ENCODE peak calls at places on chromosomes 4 and X, in seven cellular contexts. One of them, this sample, is unnamed.
A peak's percentile ranks its signal among the peaks of the same experiment; 100 is the strongest.

GRCh38 chrX:108439961-108440696 is 491 bp downstream of the COL4A5 start:
- DNase-seq in heart left ventricle: peak; percentile 9
- DNase-seq in CD8-positive, alpha-beta T cell: no peak
- DNase-seq in GM23248: peak; percentile 55
- DNase-seq in fibroblast of lung: peak; percentile 49
- DNase-seq in vagina: no peak
- DNase-seq in GM23338: peak; percentile 34
- DNase-seq in this sample: no peak

GRCh38 chrX:20595928-20596550 is 329.3 kb upstream of the RPS6KA3 start:
- DNase-seq in heart left ventricle: no peak
- DNase-seq in CD8-positive, alpha-beta T cell: no peak
- DNase-seq in GM23248: peak; percentile 70
- DNase-seq in fibroblast of lung: peak; percentile 44
- DNase-seq in vagina: no peak
- DNase-seq in GM23338: peak; percentile 0
- DNase-seq in this sample: no peak

GRCh38 chrX:33307954-33308353 is 96.6 kb upstream of the DMD start:
- DNase-seq in heart left ventricle: no peak
- DNase-seq in CD8-positive, alpha-beta T cell: no peak
- DNase-seq in GM23248: no peak
- DNase-seq in fibroblast of lung: no peak
- DNase-seq in vagina: no peak
- DNase-seq in GM23338: no peak
- DNase-seq in this sample: no peak

GRCh38 chr4:185914583-185915199 is 102.7 kb upstream of the SORBS2 start:
- DNase-seq in heart left ventricle: no peak
- DNase-seq in CD8-positive, alpha-beta T cell: no peak
- DNase-seq in GM23248: no peak
- DNase-seq in fibroblast of lung: peak; percentile 96
- DNase-seq in vagina: no peak
- DNase-seq in GM23338: no peak
- DNase-seq in this sample: no peak

GRCh38 chrX:69015564-69016218 is 149.6 kb downstream of the PJA1 start:
- DNase-seq in heart left ventricle: no peak
- DNase-seq in CD8-positive, alpha-beta T cell: no peak
- DNase-seq in GM23248: no peak
- DNase-seq in fibroblast of lung: no peak
- DNase-seq in vagina: peak; percentile 69
- DNase-seq in GM23338: no peak
- DNase-seq in this sample: no peak

GRCh38 chrX:38806875-38807601 is 5.8 kb downstream of the MID1IP1 start:
- DNase-seq in heart left ventricle: no peak
- DNase-seq in CD8-positive, alpha-beta T cell: no peak
- DNase-seq in GM23248: peak; percentile 24
- DNase-seq in fibroblast of lung: no peak
- DNase-seq in vagina: no peak
- DNase-seq in GM23338: peak; percentile 10
- DNase-seq in this sample: no peak

GRCh38 chr4:21012851-21013331 is 312.6 kb downstream of the PACRGL start:
- DNase-seq in heart left ventricle: no peak
- DNase-seq in CD8-positive, alpha-beta T cell: no peak
- DNase-seq in GM23248: no peak
- DNase-seq in fibroblast of lung: peak; percentile 48
- DNase-seq in vagina: no peak
- DNase-seq in GM23338: no peak
- DNase-seq in this sample: no peak

GRCh38 chrX:15107367-15107988 is 162.4 kb downstream of the ASB9 start:
- DNase-seq in heart left ventricle: no peak
- DNase-seq in CD8-positive, alpha-beta T cell: no peak
- DNase-seq in GM23248: no peak
- DNase-seq in fibroblast of lung: no peak
- DNase-seq in vagina: no peak
- DNase-seq in GM23338: peak; percentile 12
- DNase-seq in this sample: peak; percentile 16

GRCh38 chrX:39012561-39013209 is 211.4 kb downstream of the MID1IP1 start:
- DNase-seq in heart left ventricle: no peak
- DNase-seq in CD8-positive, alpha-beta T cell: no peak
- DNase-seq in GM23248: peak; percentile 60
- DNase-seq in fibroblast of lung: peak; percentile 63
- DNase-seq in vagina: no peak
- DNase-seq in GM23338: peak; percentile 0
- DNase-seq in this sample: no peak

GRCh38 chr4:1115528-1116293 is 2.3 kb upstream of the RNF212 start:
- DNase-seq in heart left ventricle: no peak
- DNase-seq in CD8-positive, alpha-beta T cell: no peak
- DNase-seq in GM23248: no peak
- DNase-seq in fibroblast of lung: no peak
- DNase-seq in vagina: no peak
- DNase-seq in GM23338: no peak
- DNase-seq in this sample: no peak

GRCh38 chrX:11533211-11533651 is 132.5 kb downstream of the ARHGAP6 start:
- DNase-seq in heart left ventricle: no peak
- DNase-seq in CD8-positive, alpha-beta T cell: no peak
- DNase-seq in GM23248: peak; percentile 76
- DNase-seq in fibroblast of lung: peak; percentile 78
- DNase-seq in vagina: no peak
- DNase-seq in GM23338: peak; percentile 67
- DNase-seq in this sample: no peak

GRCh38 chrX:101347859-101348451 is 587 bp downstream of the TIMM8A start:
- DNase-seq in heart left ventricle: no peak
- DNase-seq in CD8-positive, alpha-beta T cell: no peak
- DNase-seq in GM23248: peak; percentile 59
- DNase-seq in fibroblast of lung: peak; percentile 20
- DNase-seq in vagina: no peak
- DNase-seq in GM23338: no peak
- DNase-seq in this sample: no peak

GRCh38 chr4:6011686-6012085 is 6.5 kb downstream of the C4orf50 start:
- DNase-seq in heart left ventricle: no peak
- DNase-seq in CD8-positive, alpha-beta T cell: no peak
- DNase-seq in GM23248: no peak
- DNase-seq in fibroblast of lung: no peak
- DNase-seq in vagina: no peak
- DNase-seq in GM23338: no peak
- DNase-seq in this sample: no peak

GRCh38 chrX:35711281-35711680 is 86.9 kb upstream of the MAGEB16 start:
- DNase-seq in heart left ventricle: no peak
- DNase-seq in CD8-positive, alpha-beta T cell: no peak
- DNase-seq in GM23248: no peak
- DNase-seq in fibroblast of lung: peak; percentile 65
- DNase-seq in vagina: no peak
- DNase-seq in GM23338: no peak
- DNase-seq in this sample: no peak

GRCh38 chr4:11408569-11408968 is 20.1 kb downstream of the HS3ST1 start:
- DNase-seq in heart left ventricle: no peak
- DNase-seq in CD8-positive, alpha-beta T cell: no peak
- DNase-seq in GM23248: no peak
- DNase-seq in fibroblast of lung: no peak
- DNase-seq in vagina: no peak
- DNase-seq in GM23338: no peak
- DNase-seq in this sample: no peak

DNA sequence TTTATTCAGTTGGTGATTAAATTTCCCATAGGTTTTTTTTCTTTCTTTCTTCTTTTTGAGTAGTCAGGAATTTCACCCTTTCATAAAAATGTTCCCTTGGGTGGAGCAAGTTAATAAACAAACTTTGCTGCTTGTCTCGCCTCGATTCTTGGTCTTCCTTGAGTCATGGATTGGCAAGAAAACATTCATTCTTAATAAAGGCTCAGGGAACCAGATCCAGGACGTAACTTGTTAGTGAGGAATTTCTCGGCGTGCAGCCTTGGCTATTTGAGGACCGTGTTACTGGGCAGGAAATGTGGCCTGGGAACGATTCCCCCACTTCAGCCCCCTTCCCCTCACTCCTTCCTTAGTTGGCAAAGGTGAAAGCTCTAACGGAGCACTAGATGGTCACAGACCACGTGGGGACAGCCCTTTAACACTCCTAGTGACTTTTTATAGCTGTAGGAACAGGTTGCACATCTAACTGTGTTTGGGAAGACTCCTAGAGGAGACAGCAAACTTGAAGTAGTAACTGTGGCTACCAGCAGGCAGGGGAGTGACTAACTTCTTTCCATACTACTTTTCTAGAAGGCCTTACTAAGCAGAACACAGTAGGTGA is 106.8 kb downstream of the UCHL1 start:
- DNase-seq in heart left ventricle: peak; percentile 60
- DNase-seq in CD8-positive, alpha-beta T cell: no peak
- DNase-seq in GM23248: peak; percentile 80
- DNase-seq in fibroblast of lung: peak; percentile 80
- DNase-seq in vagina: no peak
- DNase-seq in GM23338: peak; percentile 63
- DNase-seq in this sample: no peak
- H3K4me3 ChIP-seq in heart left ventricle: peak overlapping the region; percentile 86
- H3K4me3 ChIP-seq in CD8-positive, alpha-beta T cell: no peak overlapping the region
- H3K4me3 ChIP-seq in GM23248: peak overlapping the region; percentile 50
- H3K4me3 ChIP-seq in fibroblast of lung: no peak overlapping the region
- H3K4me3 ChIP-seq in vagina: no peak overlapping the region
- H3K4me3 ChIP-seq in GM23338: peak overlapping the region; percentile 27
- H3K4me3 ChIP-seq in this sample: no peak overlapping the region

DNA sequence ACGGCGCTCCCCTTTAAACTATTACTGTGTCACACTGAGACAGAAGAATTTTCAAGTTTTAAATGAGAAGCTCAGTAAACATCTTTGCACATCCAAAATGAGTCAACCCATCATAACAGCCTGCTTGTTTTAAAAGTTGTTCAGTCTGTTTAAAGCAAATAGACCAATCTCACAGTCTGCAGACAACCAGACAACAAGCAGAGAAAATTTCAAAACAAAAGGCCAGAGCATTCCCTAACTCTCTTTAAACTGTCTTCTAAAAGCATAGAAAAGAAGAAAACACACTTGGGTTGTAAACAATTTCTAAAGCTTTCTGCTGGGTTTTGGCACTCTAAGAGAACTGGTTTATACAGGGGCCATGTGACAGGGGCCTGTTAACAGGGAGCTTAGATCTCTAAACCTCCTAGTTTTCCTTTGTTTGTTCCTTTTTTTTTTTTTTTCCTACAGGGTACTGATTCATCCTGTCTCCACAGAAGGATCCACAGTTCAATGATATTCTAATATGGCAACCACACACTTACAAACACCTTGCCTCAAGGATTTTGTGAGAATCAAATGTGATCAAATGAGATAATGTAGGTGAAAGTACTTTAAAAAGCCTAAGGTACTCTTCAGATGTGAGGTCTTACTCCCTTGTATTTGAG is 100.8 kb upstream of the MAML3 start:
- DNase-seq in heart left ventricle: no peak
- DNase-seq in CD8-positive, alpha-beta T cell: no peak
- DNase-seq in GM23248: peak; percentile 47
- DNase-seq in fibroblast of lung: no peak
- DNase-seq in vagina: no peak
- DNase-seq in GM23338: no peak
- DNase-seq in this sample: no peak
- H3K4me1 ChIP-seq in heart left ventricle: peaks cover 9% of the 10 kb centered on the region
- H3K4me1 ChIP-seq in CD8-positive, alpha-beta T cell: no peaks in the 10 kb centered on the region
- H3K4me1 ChIP-seq in GM23248: peaks cover 41% of the 10 kb centered on the region
- H3K4me1 ChIP-seq in fibroblast of lung: peaks cover 21% of the 10 kb centered on the region
- H3K4me1 ChIP-seq in vagina: peaks cover 24% of the 10 kb centered on the region
- H3K4me1 ChIP-seq in GM23338: peaks cover 41% of the 10 kb centered on the region
- H3K4me1 ChIP-seq in this sample: no peaks in the 10 kb centered on the region

GRCh38 chr4:25862411-25863346 is at the start of gene SEL1L3:
- DNase-seq in heart left ventricle: peak; percentile 46
- DNase-seq in CD8-positive, alpha-beta T cell: peak; percentile 49
- DNase-seq in GM23248: peak; percentile 54
- DNase-seq in fibroblast of lung: no peak
- DNase-seq in vagina: no peak
- DNase-seq in GM23338: peak; percentile 89
- DNase-seq in this sample: peak; percentile 53
- H3K27ac ChIP-seq in heart left ventricle: peak within 1 kb of the TSS; percentile 72
- H3K27ac ChIP-seq in CD8-positive, alpha-beta T cell: peak within 1 kb of the TSS; percentile 54
- H3K27ac ChIP-seq in GM23248: peak within 1 kb of the TSS; percentile 48
- H3K27ac ChIP-seq in fibroblast of lung: no peak within 1 kb of the TSS
- H3K27ac ChIP-seq in vagina: peak within 1 kb of the TSS; percentile 31
- H3K27ac ChIP-seq in GM23338: peak within 1 kb of the TSS; percentile 95
- H3K27ac ChIP-seq in this sample: peak within 1 kb of the TSS; percentile 87

GRCh38 chrX:16635040-16635439 is 14.9 kb upstream of the S100G start:
- DNase-seq in heart left ventricle: no peak
- DNase-seq in CD8-positive, alpha-beta T cell: no peak
- DNase-seq in GM23248: no peak
- DNase-seq in fibroblast of lung: no peak
- DNase-seq in vagina: no peak
- DNase-seq in GM23338: no peak
- DNase-seq in this sample: no peak
- H3K4me3 ChIP-seq in heart left ventricle: no peak overlapping the region
- H3K4me3 ChIP-seq in CD8-positive, alpha-beta T cell: no peak overlapping the region
- H3K4me3 ChIP-seq in GM23248: no peak overlapping the region
- H3K4me3 ChIP-seq in fibroblast of lung: no peak overlapping the region
- H3K4me3 ChIP-seq in vagina: no peak overlapping the region
- H3K4me3 ChIP-seq in GM23338: no peak overlapping the region
- H3K4me3 ChIP-seq in this sample: no peak overlapping the region

GRCh38 chr4:2874861-2875260 is 31.2 kb downstream of the ADD1 start:
- DNase-seq in heart left ventricle: no peak
- DNase-seq in CD8-positive, alpha-beta T cell: no peak
- DNase-seq in GM23248: no peak
- DNase-seq in fibroblast of lung: no peak
- DNase-seq in vagina: no peak
- DNase-seq in GM23338: no peak
- DNase-seq in this sample: no peak

GRCh38 chr4:2879026-2879425 is 35.4 kb downstream of the ADD1 start:
- DNase-seq in heart left ventricle: no peak
- DNase-seq in CD8-positive, alpha-beta T cell: no peak
- DNase-seq in GM23248: no peak
- DNase-seq in fibroblast of lung: no peak
- DNase-seq in vagina: no peak
- DNase-seq in GM23338: no peak
- DNase-seq in this sample: no peak

GRCh38 chr4:2873329-2873728 is 29.7 kb downstream of the ADD1 start:
- DNase-seq in heart left ventricle: no peak
- DNase-seq in CD8-positive, alpha-beta T cell: no peak
- DNase-seq in GM23248: no peak
- DNase-seq in fibroblast of lung: no peak
- DNase-seq in vagina: no peak
- DNase-seq in GM23338: no peak
- DNase-seq in this sample: no peak

GRCh38 chr4:2878346-2878745 is 34.7 kb downstream of the ADD1 start:
- DNase-seq in heart left ventricle: no peak
- DNase-seq in CD8-positive, alpha-beta T cell: no peak
- DNase-seq in GM23248: no peak
- DNase-seq in fibroblast of lung: no peak
- DNase-seq in vagina: no peak
- DNase-seq in GM23338: no peak
- DNase-seq in this sample: no peak

GRCh38 chr4:2875556-2875955 is 31.9 kb downstream of the ADD1 start:
- DNase-seq in heart left ventricle: no peak
- DNase-seq in CD8-positive, alpha-beta T cell: no peak
- DNase-seq in GM23248: no peak
- DNase-seq in fibroblast of lung: no peak
- DNase-seq in vagina: no peak
- DNase-seq in GM23338: no peak
- DNase-seq in this sample: no peak
- H3K4me1 ChIP-seq in heart left ventricle: peaks cover 50% of the 10 kb centered on the region
- H3K4me1 ChIP-seq in CD8-positive, alpha-beta T cell: peaks cover 7% of the 10 kb centered on the region
- H3K4me1 ChIP-seq in GM23248: peaks cover 7% of the 10 kb centered on the region
- H3K4me1 ChIP-seq in fibroblast of lung: peaks cover 3% of the 10 kb centered on the region
- H3K4me1 ChIP-seq in vagina: peaks cover 43% of the 10 kb centered on the region
- H3K4me1 ChIP-seq in GM23338: peaks cover 8% of the 10 kb centered on the region
- H3K4me1 ChIP-seq in this sample: peaks cover 26% of the 10 kb centered on the region